ENCODE peak calls at places on chromosomes 1 and 21, in five cellular contexts. One of them, this sample, is unnamed.

GRCh38 chr1:33764149-33764548 is 99.7 kb upstream of the HMGB4 start:
- DNase-seq in Kasumi-1: no peak
- DNase-seq in HFFc6: no peak
- DNase-seq in T-helper 17 cell: no peak
- DNase-seq in stimulated activated CD8-positive, alpha-beta memory T cell treated with anti-CD3 and anti-CD28 coated beads, Interleukin-15, amount 100 ng/mL, for 4 hours: no peak
- DNase-seq in this sample: no peak

GRCh38 chr1:218433744-218434143 is 88.6 kb downstream of the TGFB2 start:
- DNase-seq in HFFc6: peak; percentile 23
- DNase-seq in stimulated activated CD8-positive, alpha-beta memory T cell treated with anti-CD3 and anti-CD28 coated beads, Interleukin-15, amount 100 ng/mL, for 4 hours: no peak
- DNase-seq in Kasumi-1: no peak
- DNase-seq in T-helper 17 cell: no peak
- DNase-seq in this sample: no peak

GRCh38 chr1:64229307-64229706 is 25.9 kb downstream of the UBE2U start:
- DNase-seq in T-helper 17 cell: no peak
- DNase-seq in HFFc6: no peak
- DNase-seq in stimulated activated CD8-positive, alpha-beta memory T cell treated with anti-CD3 and anti-CD28 coated beads, Interleukin-15, amount 100 ng/mL, for 4 hours: no peak
- DNase-seq in Kasumi-1: no peak
- DNase-seq in this sample: no peak

GRCh38 chr21:26653431-26653830 is 80.3 kb upstream of the CYYR1 start:
- DNase-seq in Kasumi-1: no peak
- DNase-seq in stimulated activated CD8-positive, alpha-beta memory T cell treated with anti-CD3 and anti-CD28 coated beads, Interleukin-15, amount 100 ng/mL, for 4 hours: no peak
- DNase-seq in HFFc6: no peak
- DNase-seq in T-helper 17 cell: no peak
- DNase-seq in this sample: no peak

GRCh38 chr1:6998267-6998666 is 213.0 kb downstream of the CAMTA1 start:
- DNase-seq in T-helper 17 cell: no peak
- DNase-seq in HFFc6: peak; percentile 9
- DNase-seq in stimulated activated CD8-positive, alpha-beta memory T cell treated with anti-CD3 and anti-CD28 coated beads, Interleukin-15, amount 100 ng/mL, for 4 hours: no peak
- DNase-seq in Kasumi-1: peak; percentile 1
- DNase-seq in this sample: no peak

GRCh38 chr1:204450461-204451257 is 39.0 kb upstream of the PPP1R15B start:
- DNase-seq in T-helper 17 cell: no peak
- DNase-seq in HFFc6: no peak
- DNase-seq in Kasumi-1: no peak
- DNase-seq in stimulated activated CD8-positive, alpha-beta memory T cell treated with anti-CD3 and anti-CD28 coated beads, Interleukin-15, amount 100 ng/mL, for 4 hours: no peak
- DNase-seq in this sample: no peak

GRCh38 chr1:22461100-22461499 is 9.4 kb downstream of the ZBTB40 start:
- DNase-seq in HFFc6: no peak
- DNase-seq in Kasumi-1: no peak
- DNase-seq in T-helper 17 cell: no peak
- DNase-seq in stimulated activated CD8-positive, alpha-beta memory T cell treated with anti-CD3 and anti-CD28 coated beads, Interleukin-15, amount 100 ng/mL, for 4 hours: no peak
- DNase-seq in this sample: no peak

GRCh38 chr1:223152399-223152798 is 9.4 kb upstream of the TLR5 start:
- DNase-seq in HFFc6: no peak
- DNase-seq in stimulated activated CD8-positive, alpha-beta memory T cell treated with anti-CD3 and anti-CD28 coated beads, Interleukin-15, amount 100 ng/mL, for 4 hours: no peak
- DNase-seq in Kasumi-1: no peak
- DNase-seq in T-helper 17 cell: no peak
- DNase-seq in this sample: no peak

GRCh38 chr1:216851073-216851472 is 127.8 kb upstream of the ESRRG start:
- DNase-seq in HFFc6: no peak
- DNase-seq in stimulated activated CD8-positive, alpha-beta memory T cell treated with anti-CD3 and anti-CD28 coated beads, Interleukin-15, amount 100 ng/mL, for 4 hours: no peak
- DNase-seq in Kasumi-1: no peak
- DNase-seq in T-helper 17 cell: no peak
- DNase-seq in this sample: no peak

GRCh38 chr1:75233302-75233929 is 99.2 kb downstream of the LHX8 start:
- DNase-seq in stimulated activated CD8-positive, alpha-beta memory T cell treated with anti-CD3 and anti-CD28 coated beads, Interleukin-15, amount 100 ng/mL, for 4 hours: no peak
- DNase-seq in Kasumi-1: peak; percentile 70
- DNase-seq in HFFc6: peak; percentile 10
- DNase-seq in T-helper 17 cell: no peak
- DNase-seq in this sample: peak; percentile 7

GRCh38 chr1:228180271-228180987 is 14.8 kb downstream of the IBA57 start:
- DNase-seq in stimulated activated CD8-positive, alpha-beta memory T cell treated with anti-CD3 and anti-CD28 coated beads, Interleukin-15, amount 100 ng/mL, for 4 hours: no peak
- DNase-seq in T-helper 17 cell: no peak
- DNase-seq in Kasumi-1: peak; percentile 42
- DNase-seq in HFFc6: no peak
- DNase-seq in this sample: peak; percentile 6

GRCh38 chr1:27300341-27301051 is 21.5 kb upstream of the TMEM222 start:
- DNase-seq in HFFc6: peak; percentile 82
- DNase-seq in stimulated activated CD8-positive, alpha-beta memory T cell treated with anti-CD3 and anti-CD28 coated beads, Interleukin-15, amount 100 ng/mL, for 4 hours: peak; percentile 50
- DNase-seq in Kasumi-1: peak; percentile 92
- DNase-seq in T-helper 17 cell: peak; percentile 64
- DNase-seq in this sample: peak; percentile 97

GRCh38 chr1:228407118-228408040 is 744 bp upstream of the TRIM11 start:
- DNase-seq in stimulated activated CD8-positive, alpha-beta memory T cell treated with anti-CD3 and anti-CD28 coated beads, Interleukin-15, amount 100 ng/mL, for 4 hours: no peak
- DNase-seq in Kasumi-1: no peak
- DNase-seq in HFFc6: no peak
- DNase-seq in T-helper 17 cell: no peak
- DNase-seq in this sample: no peak

GRCh38 chr1:179287456-179287855 is 6.1 kb upstream of the SOAT1 start:
- DNase-seq in stimulated activated CD8-positive, alpha-beta memory T cell treated with anti-CD3 and anti-CD28 coated beads, Interleukin-15, amount 100 ng/mL, for 4 hours: no peak
- DNase-seq in T-helper 17 cell: no peak
- DNase-seq in Kasumi-1: no peak
- DNase-seq in HFFc6: no peak
- DNase-seq in this sample: no peak

GRCh38 chr1:237448042-237448441 is 406.1 kb downstream of the RYR2 start:
- DNase-seq in stimulated activated CD8-positive, alpha-beta memory T cell treated with anti-CD3 and anti-CD28 coated beads, Interleukin-15, amount 100 ng/mL, for 4 hours: no peak
- DNase-seq in HFFc6: no peak
- DNase-seq in T-helper 17 cell: no peak
- DNase-seq in Kasumi-1: no peak
- DNase-seq in this sample: no peak

GRCh38 chr1:221335161-221336101 is 406.5 kb downstream of the DUSP10 start:
- DNase-seq in Kasumi-1: no peak
- DNase-seq in stimulated activated CD8-positive, alpha-beta memory T cell treated with anti-CD3 and anti-CD28 coated beads, Interleukin-15, amount 100 ng/mL, for 4 hours: no peak
- DNase-seq in T-helper 17 cell: no peak
- DNase-seq in HFFc6: peak; percentile 93
- DNase-seq in this sample: peak; percentile 97

GRCh38 chr1:234645474-234645953 is 35.5 kb upstream of the IRF2BP2 start:
- DNase-seq in stimulated activated CD8-positive, alpha-beta memory T cell treated with anti-CD3 and anti-CD28 coated beads, Interleukin-15, amount 100 ng/mL, for 4 hours: no peak
- DNase-seq in T-helper 17 cell: no peak
- DNase-seq in Kasumi-1: peak; percentile 53
- DNase-seq in HFFc6: no peak
- DNase-seq in this sample: no peak

GRCh38 chr1:52403566-52404115 is 582 bp downstream of the ORC1 start:
- DNase-seq in Kasumi-1: peak; percentile 70
- DNase-seq in stimulated activated CD8-positive, alpha-beta memory T cell treated with anti-CD3 and anti-CD28 coated beads, Interleukin-15, amount 100 ng/mL, for 4 hours: no peak
- DNase-seq in T-helper 17 cell: peak; percentile 18
- DNase-seq in HFFc6: peak; percentile 71
- DNase-seq in this sample: peak; percentile 77

GRCh38 chr1:15196069-15196468 is 42.5 kb downstream of the TMEM51 start:
- DNase-seq in Kasumi-1: no peak
- DNase-seq in T-helper 17 cell: no peak
- DNase-seq in stimulated activated CD8-positive, alpha-beta memory T cell treated with anti-CD3 and anti-CD28 coated beads, Interleukin-15, amount 100 ng/mL, for 4 hours: no peak
- DNase-seq in HFFc6: no peak
- DNase-seq in this sample: no peak

GRCh38 chr1:151371340-151371739 is 1.2 kb downstream of the SELENBP1 start:
- DNase-seq in T-helper 17 cell: no peak
- DNase-seq in stimulated activated CD8-positive, alpha-beta memory T cell treated with anti-CD3 and anti-CD28 coated beads, Interleukin-15, amount 100 ng/mL, for 4 hours: no peak
- DNase-seq in HFFc6: no peak
- DNase-seq in Kasumi-1: no peak
- DNase-seq in this sample: no peak

GRCh38 chr1:9196129-9197040 is 38.2 kb upstream of the H6PD start:
- DNase-seq in Kasumi-1: peak; percentile 73
- DNase-seq in T-helper 17 cell: peak; percentile 25
- DNase-seq in HFFc6: peak; percentile 73
- DNase-seq in stimulated activated CD8-positive, alpha-beta memory T cell treated with anti-CD3 and anti-CD28 coated beads, Interleukin-15, amount 100 ng/mL, for 4 hours: peak; percentile 8
- DNase-seq in this sample: peak; percentile 94

GRCh38 chr1:111873460-111873859 is 116.0 kb downstream of the KCND3 start:
- DNase-seq in T-helper 17 cell: no peak
- DNase-seq in stimulated activated CD8-positive, alpha-beta memory T cell treated with anti-CD3 and anti-CD28 coated beads, Interleukin-15, amount 100 ng/mL, for 4 hours: no peak
- DNase-seq in Kasumi-1: no peak
- DNase-seq in HFFc6: no peak
- DNase-seq in this sample: no peak

GRCh38 chr1:223706077-223706988 is 6.0 kb upstream of the CAPN2 start:
- DNase-seq in stimulated activated CD8-positive, alpha-beta memory T cell treated with anti-CD3 and anti-CD28 coated beads, Interleukin-15, amount 100 ng/mL, for 4 hours: no peak
- DNase-seq in Kasumi-1: no peak
- DNase-seq in T-helper 17 cell: no peak
- DNase-seq in HFFc6: peak; percentile 81
- DNase-seq in this sample: peak; percentile 97

GRCh38 chr1:25442178-25442577 is 11.5 kb downstream of the MACO1 start:
- DNase-seq in HFFc6: peak; percentile 38
- DNase-seq in stimulated activated CD8-positive, alpha-beta memory T cell treated with anti-CD3 and anti-CD28 coated beads, Interleukin-15, amount 100 ng/mL, for 4 hours: no peak
- DNase-seq in T-helper 17 cell: no peak
- DNase-seq in Kasumi-1: no peak
- DNase-seq in this sample: peak; percentile 40

GRCh38 chr1:39090757-39091156 is 64.6 kb downstream of the NDUFS5 start:
- DNase-seq in T-helper 17 cell: no peak
- DNase-seq in HFFc6: no peak
- DNase-seq in stimulated activated CD8-positive, alpha-beta memory T cell treated with anti-CD3 and anti-CD28 coated beads, Interleukin-15, amount 100 ng/mL, for 4 hours: no peak
- DNase-seq in Kasumi-1: no peak
- DNase-seq in this sample: no peak

GRCh38 chr1:2322065-2322571 is 69.2 kb downstream of the MORN1 start:
- DNase-seq in stimulated activated CD8-positive, alpha-beta memory T cell treated with anti-CD3 and anti-CD28 coated beads, Interleukin-15, amount 100 ng/mL, for 4 hours: no peak
- DNase-seq in HFFc6: peak; percentile 87
- DNase-seq in T-helper 17 cell: no peak
- DNase-seq in Kasumi-1: no peak
- DNase-seq in this sample: peak; percentile 73

GRCh38 chr1:89802841-89803240 is 18.0 kb upstream of the LRRC8D start:
- DNase-seq in T-helper 17 cell: no peak
- DNase-seq in HFFc6: no peak
- DNase-seq in stimulated activated CD8-positive, alpha-beta memory T cell treated with anti-CD3 and anti-CD28 coated beads, Interleukin-15, amount 100 ng/mL, for 4 hours: no peak
- DNase-seq in Kasumi-1: no peak
- DNase-seq in this sample: no peak

GRCh38 chr1:58726581-58726980 is 26.7 kb upstream of the MYSM1 start:
- DNase-seq in stimulated activated CD8-positive, alpha-beta memory T cell treated with anti-CD3 and anti-CD28 coated beads, Interleukin-15, amount 100 ng/mL, for 4 hours: no peak
- DNase-seq in T-helper 17 cell: no peak
- DNase-seq in HFFc6: no peak
- DNase-seq in Kasumi-1: no peak
- DNase-seq in this sample: no peak

GRCh38 chr1:234776875-234777849 is 167.2 kb upstream of the IRF2BP2 start:
- DNase-seq in stimulated activated CD8-positive, alpha-beta memory T cell treated with anti-CD3 and anti-CD28 coated beads, Interleukin-15, amount 100 ng/mL, for 4 hours: no peak
- DNase-seq in T-helper 17 cell: no peak
- DNase-seq in HFFc6: no peak
- DNase-seq in Kasumi-1: no peak
- DNase-seq in this sample: no peak

This sample was measured in LHCN-M2.